ENCODE peak calls at places on chromosomes 1 and 21, in four cellular contexts. One of them, this sample, is unnamed. For H3K4me1, the result is how much of the 10 kb centered on the place peaks cover.

GRCh38 chr1:71228236-71228635 is 147.4 kb upstream of the ZRANB2 start:
- DNase-seq in PC-9: no peak
- DNase-seq in GM23338: no peak
- DNase-seq in A549: no peak
- DNase-seq in this sample: no peak

GRCh38 chr21:41536076-41536826 is 28.3 kb upstream of the TMPRSS2 start:
- DNase-seq in PC-9: peak
- DNase-seq in GM23338: no peak
- DNase-seq in A549: no peak
- DNase-seq in this sample: no peak

GRCh38 chr1:207971511-207972224 is 60.7 kb upstream of the CD34 start:
- DNase-seq in PC-9: no peak
- DNase-seq in GM23338: no peak
- DNase-seq in A549: no peak
- DNase-seq in this sample: peak

GRCh38 chr1:228381336-228381735 is 25.3 kb downstream of the TRIM11 start:
- DNase-seq in PC-9: no peak
- DNase-seq in GM23338: no peak
- DNase-seq in A549: no peak
- DNase-seq in this sample: no peak

GRCh38 chr21:38894899-38895298 is 89.2 kb downstream of the ETS2 start:
- DNase-seq in PC-9: no peak
- DNase-seq in GM23338: no peak
- DNase-seq in A549: no peak
- DNase-seq in this sample: no peak

GRCh38 chr1:86318431-86318830 is 77.7 kb downstream of the ODF2L start:
- DNase-seq in PC-9: no peak
- DNase-seq in GM23338: no peak
- DNase-seq in A549: no peak
- DNase-seq in this sample: no peak

GRCh38 chr1:86069757-86070145 is 86.8 kb downstream of the COL24A1 start:
- DNase-seq in PC-9: no peak
- DNase-seq in GM23338: no peak
- DNase-seq in A549: no peak
- DNase-seq in this sample: no peak

GRCh38 chr1:234862944-234863515 is 253.1 kb upstream of the IRF2BP2 start:
- DNase-seq in PC-9: no peak
- DNase-seq in GM23338: no peak
- DNase-seq in A549: no peak
- DNase-seq in this sample: no peak

GRCh38 chr1:43073490-43074230 is 98.4 kb downstream of the EBNA1BP2 start:
- DNase-seq in PC-9: peak
- DNase-seq in GM23338: peak
- DNase-seq in A549: peak
- DNase-seq in this sample: peak

GRCh38 chr1:40866408-40866788 is 4.2 kb upstream of the CITED4 start:
- DNase-seq in PC-9: peak
- DNase-seq in GM23338: peak
- DNase-seq in A549: no peak
- DNase-seq in this sample: no peak

GRCh38 chr1:109984190-109984455 is 442 bp upstream of the AHCYL1 start:
- DNase-seq in PC-9: no peak
- DNase-seq in GM23338: no peak
- DNase-seq in A549: no peak
- DNase-seq in this sample: no peak

GRCh38 chr1:54335396-54336056 is 70.7 kb downstream of the SSBP3 start:
- DNase-seq in PC-9: no peak
- DNase-seq in GM23338: no peak
- DNase-seq in A549: no peak
- DNase-seq in this sample: peak

GRCh38 chr1:209648931-209649776 is 3.1 kb downstream of the LAMB3 start:
- DNase-seq in PC-9: peak
- DNase-seq in GM23338: no peak
- DNase-seq in A549: peak
- DNase-seq in this sample: peak

GRCh38 chr1:159459551-159459950 is 20.0 kb downstream of the OR10J1 start:
- DNase-seq in PC-9: no peak
- DNase-seq in GM23338: no peak
- DNase-seq in A549: no peak
- DNase-seq in this sample: no peak

GRCh38 chr21:37196847-37197246 is 70.3 kb downstream of the VPS26C start:
- DNase-seq in PC-9: no peak
- DNase-seq in GM23338: no peak
- DNase-seq in A549: no peak
- DNase-seq in this sample: no peak

GRCh38 chr21:23939369-23940065 is 1667.8 kb downstream of the MRPL39 start:
- DNase-seq in PC-9: no peak
- DNase-seq in GM23338: no peak
- DNase-seq in A549: no peak
- DNase-seq in this sample: no peak

GRCh38 chr1:32754282-32755097 is 51.9 kb upstream of the SYNC start:
- DNase-seq in PC-9: no peak
- DNase-seq in GM23338: peak
- DNase-seq in A549: no peak
- DNase-seq in this sample: peak

GRCh38 chr1:100499412-100499811 is 38.5 kb upstream of the GPR88 start:
- DNase-seq in PC-9: no peak
- DNase-seq in GM23338: no peak
- DNase-seq in A549: no peak
- DNase-seq in this sample: no peak

GRCh38 chr1:91161166-91161565 is 139.3 kb upstream of the ZNF644 start:
- DNase-seq in PC-9: no peak
- DNase-seq in GM23338: no peak
- DNase-seq in A549: no peak
- DNase-seq in this sample: no peak

GRCh38 chr1:205430631-205431305 is 8.9 kb upstream of the LEMD1 start:
- DNase-seq in PC-9: no peak
- DNase-seq in GM23338: peak
- DNase-seq in A549: peak
- DNase-seq in this sample: peak

GRCh38 chr1:24929091-24929875 is 793 bp downstream of the RUNX3 start:
- DNase-seq in PC-9: no peak
- DNase-seq in GM23338: peak
- DNase-seq in A549: peak
- DNase-seq in this sample: peak
- H3K4me1 ChIP-seq in PC-9: under half
- H3K4me1 ChIP-seq in GM23338: half or more
- H3K4me1 ChIP-seq in A549: under half
- H3K4me1 ChIP-seq in this sample: under half

GRCh38 chr1:15870421-15870820 is 22.9 kb downstream of the SPEN start:
- DNase-seq in PC-9: no peak
- DNase-seq in GM23338: no peak
- DNase-seq in A549: no peak
- DNase-seq in this sample: no peak

GRCh38 chr1:15881961-15882360 is 34.5 kb downstream of the SPEN start:
- DNase-seq in PC-9: no peak
- DNase-seq in GM23338: no peak
- DNase-seq in A549: no peak
- DNase-seq in this sample: no peak

DNA sequence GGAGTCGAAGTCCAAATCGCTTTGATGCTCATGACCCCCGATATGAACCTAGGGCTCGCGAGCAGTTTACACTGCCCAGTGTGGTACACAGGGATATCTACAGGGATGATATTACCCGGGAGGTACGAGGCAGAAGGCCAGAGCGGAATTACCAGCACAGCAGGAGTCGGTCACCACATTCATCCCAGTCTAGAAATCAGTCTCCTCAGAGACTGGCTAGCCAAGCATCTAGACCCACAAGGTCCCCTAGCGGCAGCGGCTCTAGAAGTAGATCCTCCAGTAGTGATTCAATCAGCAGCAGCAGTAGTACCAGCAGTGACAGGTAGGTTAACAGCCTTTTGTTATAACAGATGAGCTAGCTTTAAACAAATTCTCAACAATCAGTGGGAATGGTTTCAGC is 28.9 kb downstream of the SPEN start:
- DNase-seq in PC-9: no peak
- DNase-seq in GM23338: peak
- DNase-seq in A549: peak
- DNase-seq in this sample: no peak
- TF ChIP-seq CTCF in PC-9: no peak
- TF ChIP-seq CTCF in GM23338: peak
- TF ChIP-seq CTCF in A549: peak
- TF ChIP-seq CTCF in this sample: peak

GRCh38 chr1:111197598-111198289 is 2.7 kb downstream of the DENND2D start:
- DNase-seq in PC-9: no peak
- DNase-seq in GM23338: peak
- DNase-seq in A549: peak
- DNase-seq in this sample: peak

GRCh38 chr1:111200802-111201161 is 336 bp upstream of the DENND2D start:
- DNase-seq in PC-9: no peak
- DNase-seq in GM23338: no peak
- DNase-seq in A549: no peak
- DNase-seq in this sample: no peak

GRCh38 chr1:111199881-111200801 is at the start of gene DENND2D:
- DNase-seq in PC-9: peak
- DNase-seq in GM23338: no peak
- DNase-seq in A549: no peak
- DNase-seq in this sample: no peak

GRCh38 chr1:111199329-111199728 is 1.1 kb downstream of the DENND2D start:
- DNase-seq in PC-9: no peak
- DNase-seq in GM23338: no peak
- DNase-seq in A549: no peak
- DNase-seq in this sample: no peak

DNA sequence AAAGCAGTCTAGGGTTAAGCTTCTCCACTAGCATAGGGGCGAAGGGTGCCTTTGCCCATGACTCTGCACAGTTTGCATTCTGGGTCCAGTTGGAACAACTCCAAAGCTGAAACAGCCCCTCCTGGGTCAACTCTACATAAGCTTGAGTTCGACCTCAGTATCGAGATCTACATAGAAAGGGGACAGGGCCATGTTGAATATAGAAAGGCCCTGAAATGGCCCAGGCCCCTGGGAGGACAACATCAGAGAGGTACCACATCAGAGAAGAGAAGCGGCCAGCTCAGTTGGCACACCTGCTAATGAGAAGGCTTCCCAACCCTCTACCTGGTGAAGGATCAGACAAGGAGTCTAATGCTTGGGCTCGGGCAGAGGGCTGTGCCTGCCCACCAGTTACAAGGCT is 1.6 kb downstream of the DENND2D start:
- DNase-seq in PC-9: no peak
- DNase-seq in GM23338: no peak
- DNase-seq in A549: no peak
- DNase-seq in this sample: no peak
- H3K4me3 ChIP-seq in PC-9: no peak
- H3K4me3 ChIP-seq in GM23338: no peak
- H3K4me3 ChIP-seq in A549: no peak
- H3K4me3 ChIP-seq in this sample: no peak

GRCh38 chr1:61449410-61449809 is 275.5 kb downstream of the TM2D1 start:
- DNase-seq in PC-9: no peak
- DNase-seq in GM23338: no peak
- DNase-seq in A549: no peak
- DNase-seq in this sample: no peak
- H3K4me1 ChIP-seq in PC-9: under half
- H3K4me1 ChIP-seq in GM23338: under half
- H3K4me1 ChIP-seq in A549: half or more
- H3K4me1 ChIP-seq in this sample: half or more